ENCODE peak calls at places on chromosomes 13 and 19, in seven cellular contexts. Z, N, W, C, G, U and B are unnamed samples.

GRCh38 chr19:409006-409514 is at the start of gene C2CD4C:
- DNase-seq in Z (no peak), N (no peak), W (no peak), C (no peak), G (no peak), U (peak; percentile 51), B (no peak)

GRCh38 chr13:65913173-65913572 is 1317.0 kb downstream of the PCDH9 start:
- DNase-seq in Z (no peak), N (peak; percentile 22), W (no peak), C (no peak), G (peak; percentile 94), U (no peak), B (no peak)

GRCh38 chr19:51246153-51246552 is 4.7 kb upstream of the SIGLECL1 start:
- DNase-seq in Z (no peak), N (no peak), W (no peak), C (peak; percentile 3), G (no peak), U (no peak), B (peak; percentile 44)

GRCh38 chr19:50632151-50632835 is 7.4 kb downstream of the SYT3 start:
- DNase-seq in Z (no peak), N (no peak), W (peak; percentile 43), C (no peak), G (no peak), U (no peak), B (no peak)

GRCh38 chr13:37173214-37173613 is 67.8 kb upstream of the CSNK1A1L start:
- DNase-seq in Z (no peak), N (no peak), W (no peak), C (no peak), G (no peak), U (no peak), B (no peak)

GRCh38 chr13:45916036-45916435 is 64.5 kb upstream of the SIAH3 start:
- DNase-seq in Z (no peak), N (no peak), W (no peak), C (no peak), G (no peak), U (no peak), B (no peak)

GRCh38 chr13:93535256-93535655 is 308.6 kb downstream of the GPC6 start:
- DNase-seq in Z (no peak), N (no peak), W (no peak), C (peak; percentile 9), G (no peak), U (no peak), B (no peak)

GRCh38 chr13:79538757-79539156 is 57.8 kb downstream of the NDFIP2 start:
- DNase-seq in Z (no peak), N (no peak), W (no peak), C (no peak), G (no peak), U (no peak), B (no peak)

GRCh38 chr13:77345150-77345780 is 18.4 kb upstream of the MYCBP2 start:
- DNase-seq in Z (no peak), N (no peak), W (no peak), C (no peak), G (no peak), U (no peak), B (no peak)

GRCh38 chr19:13781547-13781946 is 7.3 kb downstream of the C19orf53 start:
- DNase-seq in Z (peak; percentile 76), N (peak; percentile 54), W (peak; percentile 74), C (no peak), G (peak; percentile 91), U (peak; percentile 89), B (no peak)

GRCh38 chr19:19324059-19324755 is 3.6 kb downstream of the MAU2 start:
- DNase-seq in Z (no peak), N (no peak), W (no peak), C (no peak), G (no peak), U (no peak), B (no peak)

GRCh38 chr19:45939792-45940514 is 25.4 kb upstream of the NANOS2 start:
- DNase-seq in Z (no peak), N (no peak), W (peak; percentile 44), C (no peak), G (no peak), U (no peak), B (no peak)

GRCh38 chr19:40348125-40348913 is at the start of the genes C19orf47 and PLD3:
- DNase-seq in Z (peak; percentile 99), N (peak; percentile 97), W (peak; percentile 100), C (peak; percentile 97), G (peak; percentile 99), U (peak; percentile 100), B (peak; percentile 99)

GRCh38 chr19:58394821-58395219 is 636 bp upstream of the RNF225 start:
- DNase-seq in Z (no peak), N (no peak), W (no peak), C (no peak), G (no peak), U (peak; percentile 72), B (no peak)

GRCh38 chr19:36213793-36214387 is 575 bp downstream of the ZNF565 start:
- DNase-seq in Z (no peak), N (no peak), W (no peak), C (no peak), G (no peak), U (no peak), B (no peak)

GRCh38 chr13:106182404-106182803 is 353.1 kb downstream of the EFNB2 start:
- DNase-seq in Z (no peak), N (peak; percentile 35), W (no peak), C (no peak), G (no peak), U (no peak), B (no peak)

GRCh38 chr13:99686157-99686572 is 184.9 kb downstream of the TM9SF2 start:
- DNase-seq in Z (peak; percentile 66), N (no peak), W (no peak), C (peak; percentile 58), G (no peak), U (no peak), B (no peak)

GRCh38 chr13:74570834-74571233 is 436.6 kb upstream of the KLF12 start:
- DNase-seq in Z (no peak), N (peak; percentile 2), W (no peak), C (no peak), G (no peak), U (no peak), B (no peak)

GRCh38 chr13:77016241-77016812 is 10.6 kb downstream of the FBXL3 start:
- DNase-seq in Z (no peak), N (no peak), W (no peak), C (no peak), G (no peak), U (no peak), B (no peak)

GRCh38 chr13:102970542-102970941 is 95.7 kb downstream of the SLC10A2 start:
- DNase-seq in Z (no peak), N (no peak), W (no peak), C (no peak), G (no peak), U (no peak), B (no peak)

GRCh38 chr13:50915562-50915961 is 6.0 kb downstream of the RNASEH2B start:
- DNase-seq in Z (no peak), N (no peak), W (no peak), C (no peak), G (no peak), U (no peak), B (no peak)

GRCh38 chr13:59452189-59452588 is 711.5 kb downstream of the DIAPH3 start:
- DNase-seq in Z (no peak), N (no peak), W (no peak), C (no peak), G (no peak), U (no peak), B (no peak)

GRCh38 chr19:17835182-17836006 is 12.4 kb downstream of the JAK3 start:
- DNase-seq in Z (no peak), N (no peak), W (no peak), C (no peak), G (no peak), U (no peak), B (no peak)

GRCh38 chr13:99992912-99993311 is 11.3 kb downstream of the ZIC2 start:
- DNase-seq in Z (no peak), N (no peak), W (no peak), C (no peak), G (no peak), U (no peak), B (no peak)

GRCh38 chr19:44303976-44304568 is 753 bp downstream of the ZNF235 start:
- DNase-seq in Z (peak; percentile 12), N (no peak), W (no peak), C (no peak), G (no peak), U (no peak), B (no peak)

GRCh38 chr13:100534911-100535310 is 53.7 kb downstream of the GGACT start:
- DNase-seq in Z (no peak), N (no peak), W (no peak), C (no peak), G (no peak), U (no peak), B (peak; percentile 34)

GRCh38 chr13:98025480-98026025 is 72.1 kb downstream of the IPO5 start:
- DNase-seq in Z (no peak), N (no peak), W (no peak), C (no peak), G (no peak), U (no peak), B (no peak)

DNA sequence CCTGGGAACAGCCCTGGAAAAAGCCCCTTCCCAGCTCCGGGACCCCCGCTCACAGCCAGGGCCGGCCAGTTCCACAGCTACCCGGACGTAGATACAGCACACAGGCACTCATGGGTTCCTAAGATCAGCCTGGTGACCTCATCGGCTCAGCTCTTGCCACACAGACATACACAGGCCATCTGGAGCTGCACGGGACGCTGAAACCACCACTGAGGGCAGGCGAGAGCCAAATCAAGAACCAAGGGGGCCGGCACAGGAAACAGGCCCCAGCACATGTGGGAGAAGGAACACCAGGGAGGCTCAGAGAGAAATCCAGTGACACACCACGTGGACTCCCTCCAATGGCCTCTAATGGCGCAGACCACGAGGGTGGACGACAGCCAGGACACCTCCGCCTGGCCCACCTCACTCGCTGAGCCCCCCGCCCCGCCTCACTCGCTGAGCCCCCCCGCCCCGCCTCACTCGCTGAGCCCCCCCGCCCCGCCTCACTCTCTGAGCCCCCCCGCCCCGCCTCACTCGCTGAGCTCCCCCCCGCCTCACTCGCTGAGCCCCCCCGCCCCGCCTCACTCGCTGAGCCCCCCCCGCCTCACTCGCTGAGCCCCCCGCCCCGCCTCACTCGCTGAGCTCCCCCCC is 69.7 kb upstream of the C13orf46 start:
- DNase-seq in Z (peak; percentile 67), N (no peak), W (no peak), C (peak; percentile 52), G (no peak), U (peak; percentile 88), B (no peak)
- TF ChIP-seq POLR2A in Z (no peak), N (no peak), W (no peak), C (no peak), G (no peak), U (no peak), B (no peak)

GRCh38 chr19:2428027-2428690 is 773 bp upstream of the TIMM13 start:
- DNase-seq in Z (peak; percentile 39), N (no peak), W (peak; percentile 85), C (no peak), G (no peak), U (no peak), B (no peak)
- TF ChIP-seq POLR2AphosphoS5 in Z (no peak), N (peak; percentile 10), W (no peak), C (no peak), G (peak; percentile 30), U (no peak), B (no peak)

GRCh38 chr19:6794817-6795431 is 22.4 kb downstream of the VAV1 start:
- DNase-seq in Z (no peak), N (no peak), W (no peak), C (peak; percentile 33), G (no peak), U (no peak), B (no peak)
- H3K4me1 ChIP-seq in Z (no peaks in the 10 kb centered on the region), N (peaks cover 2% of the 10 kb centered on the region), W (peaks cover 47% of the 10 kb centered on the region), C (no peaks in the 10 kb centered on the region), G (no peaks in the 10 kb centered on the region), U (no peaks in the 10 kb centered on the region), B (no peaks in the 10 kb centered on the region)

GRCh38 chr13:111396457-111396856 is 76.0 kb downstream of the TEX29 start:
- DNase-seq in Z (no peak), N (no peak), W (peak; percentile 34), C (no peak), G (no peak), U (no peak), B (peak; percentile 82)
- TF ChIP-seq POLR2A in Z (no peak), N (no peak), W (no peak), C (no peak), G (no peak), U (no peak), B (no peak)